ENCODE peak calls at places on chromosomes 13 and 19, in eight cellular contexts. S is HEK293T, W is mucosa of gallbladder, Z is omental fat pad, C is AML-193, I is foreskin fibroblast, P is occipital lobe, U is cardiac fibroblast. N is an unnamed sample.

GRCh38 chr13:111595791-111596190 is 275.3 kb downstream of the TEX29 start:
- DNase-seq in P (no peak), C (no peak), W (no peak), I (no peak), U (no peak), S (no peak), Z (no peak), N (no peak)

GRCh38 chr13:66534561-66534960 is 695.6 kb downstream of the PCDH9 start:
- DNase-seq in Z (no peak), I (peak), C (no peak), P (no peak), U (peak), S (no peak), W (no peak), N (peak)

GRCh38 chr19:14091885-14092462 is 1.4 kb upstream of the SAMD1 start:
- DNase-seq in Z (no peak), P (no peak), U (no peak), S (no peak), I (no peak), W (no peak), C (no peak), N (no peak)

GRCh38 chr19:46546194-46546896 is 50.7 kb upstream of the PNMA8B start:
- DNase-seq in C (no peak), I (peak), S (peak), U (peak), P (peak), Z (no peak), W (peak), N (no peak)

GRCh38 chr13:80361883-80362327 is 21.0 kb upstream of the SPRY2 start:
- DNase-seq in P (no peak), C (peak), I (no peak), S (peak), U (no peak), W (no peak), Z (no peak), N (no peak)

GRCh38 chr19:2469102-2469914 is 6.6 kb upstream of the GADD45B start:
- DNase-seq in W (no peak), U (peak), I (peak), Z (no peak), C (no peak), S (no peak), P (no peak), N (peak)

GRCh38 chr19:14022469-14022868 is 5.5 kb upstream of the RLN3 start:
- DNase-seq in P (no peak), U (no peak), I (no peak), W (no peak), S (no peak), C (no peak), Z (no peak), N (peak)

GRCh38 chr19:53157601-53158000 is 1.3 kb downstream of the ZNF347 start:
- DNase-seq in S (no peak), W (no peak), Z (no peak), U (peak), P (no peak), I (peak), C (no peak), N (peak)

GRCh38 chr13:98068511-98068910 is 74.4 kb upstream of the FARP1 start:
- DNase-seq in P (no peak), U (no peak), S (no peak), I (no peak), W (no peak), Z (no peak), C (no peak), N (no peak)

GRCh38 chr19:49340069-49340864 is 5.1 kb downstream of the CD37 start:
- DNase-seq in I (no peak), W (peak), U (peak), C (no peak), P (no peak), Z (no peak), S (peak), N (no peak)

GRCh38 chr13:44732503-44733098 is 156.5 kb upstream of the TSC22D1 start:
- DNase-seq in W (peak), U (peak), Z (no peak), C (no peak), I (no peak), P (no peak), S (no peak), N (no peak)

GRCh38 chr19:17977073-17977472 is 10.2 kb downstream of the KCNN1 start:
- DNase-seq in C (no peak), S (no peak), I (no peak), U (no peak), P (no peak), W (no peak), Z (no peak), N (no peak)

GRCh38 chr19:41543582-41543981 is 32.4 kb upstream of the CEACAM21 start:
- DNase-seq in I (no peak), W (no peak), S (no peak), P (no peak), Z (no peak), U (no peak), C (no peak), N (no peak)

GRCh38 chr13:98781905-98782304 is 29.4 kb upstream of the SLC15A1 start:
- DNase-seq in I (no peak), U (no peak), C (no peak), Z (no peak), W (no peak), P (no peak), S (no peak), N (no peak)

GRCh38 chr19:15194938-15195337 is 5.9 kb downstream of the NOTCH3 start:
- DNase-seq in I (peak), S (no peak), W (no peak), Z (no peak), U (peak), C (no peak), P (peak), N (peak)